ENCODE peak calls at places on chromosome 16, in nine cellular contexts. O, T, P, W, H, G, V, C and J are unnamed samples.

GRCh38 chr16:56691885-56692284 is 9.6 kb downstream of the MT1X start:
- DNase-seq in W (no peak), P (peak; percentile 26), V (no peak), T (peak; percentile 33), C (peak; percentile 22), H (no peak), O (no peak), G (no peak), J (no peak)

GRCh38 chr16:68396481-68396880 is 51.8 kb downstream of the SMPD3 start:
- DNase-seq in P (peak; percentile 51), G (no peak), C (peak; percentile 45), W (peak; percentile 37), O (peak; percentile 42), V (peak; percentile 30), T (peak; percentile 78), H (no peak), J (peak; percentile 34)

GRCh38 chr16:3762080-3762750 is 44.9 kb upstream of the TRAP1 start:
- DNase-seq in V (no peak), O (no peak), T (no peak), G (peak; percentile 51), H (no peak), W (no peak), C (no peak), P (no peak), J (no peak)

GRCh38 chr16:2233872-2234812 is 2.1 kb upstream of the DNASE1L2 start:
- DNase-seq in O (no peak), W (no peak), H (no peak), P (no peak), G (no peak), C (no peak), V (no peak), T (no peak), J (no peak)

GRCh38 chr16:24493859-24494258 is 45.5 kb upstream of the RBBP6 start:
- DNase-seq in W (no peak), C (no peak), P (no peak), V (no peak), T (no peak), O (no peak), H (no peak), G (no peak), J (no peak)

GRCh38 chr16:69195371-69196029 is 8.5 kb downstream of the SNTB2 start:
- DNase-seq in H (no peak), T (no peak), C (no peak), V (no peak), G (no peak), P (no peak), O (no peak), W (no peak), J (no peak)

GRCh38 chr16:90019201-90019542 is at the start of gene DBNDD1:
- DNase-seq in T (no peak), G (no peak), W (no peak), V (peak; percentile 62), O (no peak), C (no peak), H (no peak), P (no peak), J (no peak)

GRCh38 chr16:58333937-58334336 is 39.1 kb upstream of the PRSS54 start:
- DNase-seq in G (no peak), T (no peak), C (no peak), O (no peak), P (no peak), V (no peak), W (no peak), H (no peak), J (no peak)

GRCh38 chr16:76579277-76579676 is 302.1 kb downstream of the CNTNAP4 start:
- DNase-seq in P (no peak), G (no peak), V (no peak), O (no peak), W (no peak), H (no peak), C (no peak), T (no peak), J (no peak)

GRCh38 chr16:4316732-4317461 is 1.0 kb downstream of the GLIS2 start:
- DNase-seq in V (peak; percentile 74), P (no peak), T (no peak), H (no peak), G (peak; percentile 95), C (peak; percentile 79), O (no peak), W (no peak), J (no peak)

GRCh38 chr16:75754126-75754525 is 27.8 kb upstream of the CPHXL start:
- DNase-seq in V (no peak), W (no peak), O (no peak), T (no peak), G (no peak), H (no peak), C (peak; percentile 37), P (peak; percentile 23), J (no peak)

GRCh38 chr16:23539984-23540816 is 16.9 kb downstream of the EARS2 start:
- DNase-seq in T (no peak), W (no peak), O (no peak), H (no peak), P (no peak), V (no peak), C (no peak), G (no peak), J (no peak)

GRCh38 chr16:4888428-4889135 is 41.3 kb downstream of the UBN1 start:
- DNase-seq in H (no peak), W (no peak), P (no peak), V (no peak), C (no peak), G (no peak), O (no peak), T (no peak), J (no peak)

GRCh38 chr16:21656795-21657768 is 4.7 kb upstream of the IGSF6 start:
- DNase-seq in G (no peak), T (peak; percentile 79), P (peak; percentile 49), V (no peak), W (no peak), H (no peak), O (no peak), C (peak; percentile 77), J (no peak)

GRCh38 chr16:87836844-87837581 is 32.3 kb downstream of the SLC7A5 start:
- DNase-seq in W (no peak), G (no peak), H (no peak), V (no peak), C (peak; percentile 54), T (no peak), O (no peak), P (no peak), J (no peak)

GRCh38 chr16:57045694-57046381 is 46.5 kb upstream of the CPNE2 start:
- DNase-seq in H (peak; percentile 37), C (peak; percentile 63), V (peak; percentile 83), O (no peak), W (no peak), G (peak; percentile 83), P (peak; percentile 27), T (peak; percentile 79), J (no peak)

GRCh38 chr16:73390936-73391335 is 343.0 kb upstream of the ZFHX3 start:
- DNase-seq in C (no peak), G (no peak), V (no peak), P (peak; percentile 67), O (no peak), H (no peak), W (no peak), T (no peak), J (no peak)